ENCODE peak calls at places on chromosomes 2 and 18, in ten cellular contexts. One of them, this sample, is unnamed.
A peak's percentile ranks its signal among the peaks of the same experiment; 100 is the strongest.

GRCh38 chr2:98773169-98773568 is 42.2 kb upstream of the MGAT4A start:
- DNase-seq in A673: no peak
- DNase-seq in keratinocyte: no peak
- DNase-seq in right lobe of liver: no peak
- DNase-seq in Peyer's patch: no peak
- DNase-seq in HCT116: no peak
- DNase-seq in IMR-90: no peak
- DNase-seq in tibial nerve: no peak
- DNase-seq in A549: no peak
- DNase-seq in mucosa of descending colon: no peak
- DNase-seq in this sample: no peak

GRCh38 chr18:36534154-36534688 is 236.7 kb downstream of the FHOD3 start:
- DNase-seq in right lobe of liver: no peak
- DNase-seq in A549: no peak
- DNase-seq in tibial nerve: no peak
- DNase-seq in A673: no peak
- DNase-seq in IMR-90: no peak
- DNase-seq in HCT116: no peak
- DNase-seq in Peyer's patch: no peak
- DNase-seq in keratinocyte: no peak
- DNase-seq in mucosa of descending colon: no peak
- DNase-seq in this sample: no peak

GRCh38 chr2:67790622-67791021 is 272.2 kb downstream of the C1D start:
- DNase-seq in mucosa of descending colon: no peak
- DNase-seq in IMR-90: peak; percentile 95
- DNase-seq in keratinocyte: no peak
- DNase-seq in HCT116: no peak
- DNase-seq in A673: no peak
- DNase-seq in right lobe of liver: no peak
- DNase-seq in tibial nerve: no peak
- DNase-seq in A549: no peak
- DNase-seq in Peyer's patch: no peak
- DNase-seq in this sample: no peak

GRCh38 chr2:18976112-18976961 is 382.1 kb downstream of the OSR1 start:
- DNase-seq in right lobe of liver: no peak
- DNase-seq in Peyer's patch: no peak
- DNase-seq in mucosa of descending colon: no peak
- DNase-seq in A673: peak; percentile 81
- DNase-seq in A549: no peak
- DNase-seq in IMR-90: peak; percentile 94
- DNase-seq in tibial nerve: no peak
- DNase-seq in keratinocyte: no peak
- DNase-seq in HCT116: no peak
- DNase-seq in this sample: no peak

GRCh38 chr2:126704434-126705165 is 48.6 kb downstream of the GYPC start:
- DNase-seq in right lobe of liver: no peak
- DNase-seq in IMR-90: peak; percentile 61
- DNase-seq in A549: no peak
- DNase-seq in keratinocyte: no peak
- DNase-seq in tibial nerve: no peak
- DNase-seq in HCT116: no peak
- DNase-seq in mucosa of descending colon: no peak
- DNase-seq in A673: peak; percentile 12
- DNase-seq in Peyer's patch: no peak
- DNase-seq in this sample: peak; percentile 40

GRCh38 chr2:11248-11941 is 34.9 kb downstream of the FAM110C start:
- DNase-seq in keratinocyte: no peak
- DNase-seq in Peyer's patch: peak; percentile 74
- DNase-seq in mucosa of descending colon: peak; percentile 81
- DNase-seq in tibial nerve: no peak
- DNase-seq in HCT116: peak; percentile 75
- DNase-seq in right lobe of liver: peak; percentile 45
- DNase-seq in IMR-90: peak; percentile 22
- DNase-seq in A549: peak; percentile 92
- DNase-seq in A673: peak; percentile 70
- DNase-seq in this sample: peak; percentile 27

GRCh38 chr2:220887271-220887870 is 684.7 kb downstream of the EPHA4 start:
- DNase-seq in A549: no peak
- DNase-seq in HCT116: no peak
- DNase-seq in IMR-90: peak; percentile 3
- DNase-seq in mucosa of descending colon: no peak
- DNase-seq in Peyer's patch: no peak
- DNase-seq in tibial nerve: no peak
- DNase-seq in keratinocyte: no peak
- DNase-seq in right lobe of liver: no peak
- DNase-seq in A673: no peak
- DNase-seq in this sample: no peak

GRCh38 chr2:199457147-199458016 is at the start of gene SATB2:
- DNase-seq in mucosa of descending colon: peak; percentile 65
- DNase-seq in keratinocyte: peak; percentile 7
- DNase-seq in HCT116: peak; percentile 65
- DNase-seq in tibial nerve: no peak
- DNase-seq in A673: peak; percentile 78
- DNase-seq in A549: peak; percentile 51
- DNase-seq in Peyer's patch: peak; percentile 59
- DNase-seq in IMR-90: peak; percentile 78
- DNase-seq in right lobe of liver: no peak
- DNase-seq in this sample: no peak

GRCh38 chr18:50280707-50281294 is 522 bp downstream of the MBD1 start:
- DNase-seq in IMR-90: no peak
- DNase-seq in keratinocyte: no peak
- DNase-seq in mucosa of descending colon: no peak
- DNase-seq in right lobe of liver: no peak
- DNase-seq in tibial nerve: no peak
- DNase-seq in HCT116: no peak
- DNase-seq in A549: no peak
- DNase-seq in Peyer's patch: no peak
- DNase-seq in A673: no peak
- DNase-seq in this sample: no peak

GRCh38 chr2:135047295-135047694 is at the start of gene MAP3K19:
- DNase-seq in tibial nerve: no peak
- DNase-seq in HCT116: no peak
- DNase-seq in keratinocyte: no peak
- DNase-seq in mucosa of descending colon: no peak
- DNase-seq in right lobe of liver: no peak
- DNase-seq in IMR-90: no peak
- DNase-seq in A549: no peak
- DNase-seq in Peyer's patch: no peak
- DNase-seq in A673: no peak
- DNase-seq in this sample: no peak

GRCh38 chr2:65064728-65065552 is 8.7 kb downstream of the CEP68 start:
- DNase-seq in HCT116: no peak
- DNase-seq in right lobe of liver: peak; percentile 66
- DNase-seq in Peyer's patch: peak; percentile 75
- DNase-seq in A673: peak; percentile 82
- DNase-seq in IMR-90: peak; percentile 96
- DNase-seq in A549: peak; percentile 85
- DNase-seq in tibial nerve: peak; percentile 26
- DNase-seq in mucosa of descending colon: no peak
- DNase-seq in keratinocyte: no peak
- DNase-seq in this sample: peak; percentile 62

GRCh38 chr2:61645911-61646310 is 107.8 kb upstream of the XPO1 start:
- DNase-seq in mucosa of descending colon: no peak
- DNase-seq in keratinocyte: no peak
- DNase-seq in A673: no peak
- DNase-seq in A549: no peak
- DNase-seq in tibial nerve: no peak
- DNase-seq in right lobe of liver: no peak
- DNase-seq in IMR-90: peak; percentile 96
- DNase-seq in HCT116: no peak
- DNase-seq in Peyer's patch: no peak
- DNase-seq in this sample: no peak

GRCh38 chr2:216855079-216855478 is 4.8 kb downstream of the TNP1 start:
- DNase-seq in HCT116: no peak
- DNase-seq in IMR-90: no peak
- DNase-seq in right lobe of liver: no peak
- DNase-seq in tibial nerve: no peak
- DNase-seq in A673: no peak
- DNase-seq in keratinocyte: no peak
- DNase-seq in mucosa of descending colon: no peak
- DNase-seq in A549: no peak
- DNase-seq in Peyer's patch: no peak
- DNase-seq in this sample: no peak

GRCh38 chr2:201261471-201261870 is 1.1 kb downstream of the CASP8 start:
- DNase-seq in HCT116: no peak
- DNase-seq in A673: no peak
- DNase-seq in A549: no peak
- DNase-seq in mucosa of descending colon: peak; percentile 80
- DNase-seq in right lobe of liver: no peak
- DNase-seq in Peyer's patch: peak; percentile 75
- DNase-seq in tibial nerve: no peak
- DNase-seq in keratinocyte: no peak
- DNase-seq in IMR-90: no peak
- DNase-seq in this sample: no peak

GRCh38 chr2:29293830-29294438 is 178.7 kb downstream of the CLIP4 start:
- DNase-seq in tibial nerve: no peak
- DNase-seq in A673: no peak
- DNase-seq in right lobe of liver: no peak
- DNase-seq in Peyer's patch: no peak
- DNase-seq in HCT116: peak; percentile 16
- DNase-seq in keratinocyte: no peak
- DNase-seq in A549: peak; percentile 19
- DNase-seq in IMR-90: peak; percentile 28
- DNase-seq in mucosa of descending colon: no peak
- DNase-seq in this sample: no peak

GRCh38 chr2:9638532-9638931 is 7.7 kb upstream of the YWHAQ start:
- DNase-seq in A673: no peak
- DNase-seq in IMR-90: peak; percentile 97
- DNase-seq in mucosa of descending colon: peak; percentile 82
- DNase-seq in Peyer's patch: peak; percentile 81
- DNase-seq in A549: peak; percentile 79
- DNase-seq in right lobe of liver: peak; percentile 53
- DNase-seq in keratinocyte: no peak
- DNase-seq in HCT116: peak; percentile 22
- DNase-seq in tibial nerve: peak; percentile 68
- DNase-seq in this sample: peak; percentile 82

GRCh38 chr2:135727968-135728728 is 13.5 kb upstream of the UBXN4 start:
- DNase-seq in A549: no peak
- DNase-seq in right lobe of liver: no peak
- DNase-seq in Peyer's patch: no peak
- DNase-seq in HCT116: no peak
- DNase-seq in tibial nerve: no peak
- DNase-seq in mucosa of descending colon: no peak
- DNase-seq in keratinocyte: no peak
- DNase-seq in IMR-90: no peak
- DNase-seq in A673: no peak
- DNase-seq in this sample: no peak

GRCh38 chr18:43875496-43875895 is 598.2 kb upstream of the SYT4 start:
- DNase-seq in right lobe of liver: no peak
- DNase-seq in IMR-90: no peak
- DNase-seq in HCT116: no peak
- DNase-seq in Peyer's patch: no peak
- DNase-seq in tibial nerve: no peak
- DNase-seq in A549: no peak
- DNase-seq in mucosa of descending colon: no peak
- DNase-seq in keratinocyte: no peak
- DNase-seq in A673: no peak
- DNase-seq in this sample: no peak

GRCh38 chr2:211144078-211144477 is 587.7 kb downstream of the CPS1 start:
- DNase-seq in A673: peak; percentile 38
- DNase-seq in Peyer's patch: no peak
- DNase-seq in IMR-90: peak; percentile 5
- DNase-seq in HCT116: peak; percentile 7
- DNase-seq in A549: peak; percentile 48
- DNase-seq in right lobe of liver: no peak
- DNase-seq in keratinocyte: peak; percentile 5
- DNase-seq in mucosa of descending colon: no peak
- DNase-seq in tibial nerve: no peak
- DNase-seq in this sample: no peak

GRCh38 chr2:149330127-149331022 is at the start of gene LYPD6:
- DNase-seq in A549: peak; percentile 68
- DNase-seq in mucosa of descending colon: peak; percentile 74
- DNase-seq in right lobe of liver: peak; percentile 82
- DNase-seq in Peyer's patch: peak; percentile 70
- DNase-seq in HCT116: peak; percentile 38
- DNase-seq in tibial nerve: peak; percentile 49
- DNase-seq in IMR-90: peak; percentile 52
- DNase-seq in keratinocyte: no peak
- DNase-seq in A673: peak; percentile 73
- DNase-seq in this sample: peak; percentile 75
- TF ChIP-seq CTCF in A549: no peak
- TF ChIP-seq CTCF in mucosa of descending colon: no peak
- TF ChIP-seq CTCF in right lobe of liver: no peak
- TF ChIP-seq CTCF in Peyer's patch: no peak
- TF ChIP-seq CTCF in HCT116: peak; percentile 9
- TF ChIP-seq CTCF in tibial nerve: no peak
- TF ChIP-seq CTCF in IMR-90: no peak
- TF ChIP-seq CTCF in keratinocyte: no peak
- TF ChIP-seq CTCF in A673: no peak
- TF ChIP-seq CTCF in this sample: no peak

GRCh38 chr2:101751276-101751675 is 53.8 kb downstream of the MAP4K4 start:
- DNase-seq in Peyer's patch: no peak
- DNase-seq in A673: no peak
- DNase-seq in IMR-90: no peak
- DNase-seq in keratinocyte: no peak
- DNase-seq in mucosa of descending colon: no peak
- DNase-seq in A549: no peak
- DNase-seq in HCT116: no peak
- DNase-seq in right lobe of liver: no peak
- DNase-seq in tibial nerve: no peak
- DNase-seq in this sample: no peak
- H3K4me1 ChIP-seq in Peyer's patch: peaks cover 10% of the 10 kb centered on the region
- H3K4me1 ChIP-seq in A673: peaks cover 62% of the 10 kb centered on the region
- H3K4me1 ChIP-seq in IMR-90: peaks cover 33% of the 10 kb centered on the region
- H3K4me1 ChIP-seq in keratinocyte: peaks cover 50% of the 10 kb centered on the region
- H3K4me1 ChIP-seq in mucosa of descending colon: peaks cover 11% of the 10 kb centered on the region
- H3K4me1 ChIP-seq in A549: peaks cover 80% of the 10 kb centered on the region
- H3K4me1 ChIP-seq in HCT116: peaks cover 14% of the 10 kb centered on the region
- H3K4me1 ChIP-seq in right lobe of liver: peaks cover 77% of the 10 kb centered on the region
- H3K4me1 ChIP-seq in tibial nerve: no peaks in the 10 kb centered on the region
- H3K4me1 ChIP-seq in this sample: peaks cover 81% of the 10 kb centered on the region

GRCh38 chr2:73997813-73998212 is 13.1 kb downstream of the TET3 start:
- DNase-seq in keratinocyte: no peak
- DNase-seq in HCT116: no peak
- DNase-seq in Peyer's patch: no peak
- DNase-seq in A673: no peak
- DNase-seq in A549: no peak
- DNase-seq in tibial nerve: no peak
- DNase-seq in IMR-90: no peak
- DNase-seq in right lobe of liver: no peak
- DNase-seq in mucosa of descending colon: no peak
- DNase-seq in this sample: no peak
- TF ChIP-seq CTCF in keratinocyte: no peak
- TF ChIP-seq CTCF in HCT116: no peak
- TF ChIP-seq CTCF in Peyer's patch: no peak
- TF ChIP-seq CTCF in A673: no peak
- TF ChIP-seq CTCF in A549: no peak
- TF ChIP-seq CTCF in tibial nerve: no peak
- TF ChIP-seq CTCF in IMR-90: peak; percentile 8
- TF ChIP-seq CTCF in right lobe of liver: no peak
- TF ChIP-seq CTCF in mucosa of descending colon: no peak
- TF ChIP-seq CTCF in this sample: no peak

DNA sequence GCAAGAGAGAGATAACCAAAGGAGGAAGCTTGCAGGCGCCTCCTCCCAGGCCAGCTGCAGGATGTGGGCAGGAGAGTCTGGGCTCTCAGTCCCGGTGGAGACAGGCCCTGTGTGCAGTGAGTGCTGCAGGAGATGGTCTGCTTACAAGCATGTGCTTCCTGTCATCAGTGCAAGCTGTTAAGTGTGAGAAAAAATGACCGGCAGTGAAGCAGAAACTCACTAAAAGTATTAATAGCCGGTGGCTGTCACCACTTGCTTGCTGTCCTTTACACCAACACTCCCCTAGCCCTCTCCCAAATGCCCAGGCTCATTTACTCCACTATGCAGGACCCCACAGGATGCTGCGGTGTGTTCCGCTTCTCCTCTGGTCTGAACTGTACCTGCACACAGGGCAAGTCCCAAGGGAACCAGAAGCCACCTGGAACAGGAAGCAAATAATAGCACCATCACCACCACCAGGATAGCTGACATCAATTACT is 435.6 kb upstream of the HS6ST1 start:
- DNase-seq in A673: no peak
- DNase-seq in IMR-90: no peak
- DNase-seq in right lobe of liver: no peak
- DNase-seq in tibial nerve: no peak
- DNase-seq in HCT116: no peak
- DNase-seq in A549: no peak
- DNase-seq in mucosa of descending colon: no peak
- DNase-seq in keratinocyte: no peak
- DNase-seq in Peyer's patch: peak; percentile 85
- DNase-seq in this sample: peak; percentile 48
- H3K4me1 ChIP-seq in A673: peaks cover 10% of the 10 kb centered on the region
- H3K4me1 ChIP-seq in IMR-90: no peaks in the 10 kb centered on the region
- H3K4me1 ChIP-seq in right lobe of liver: no peaks in the 10 kb centered on the region
- H3K4me1 ChIP-seq in tibial nerve: no peaks in the 10 kb centered on the region
- H3K4me1 ChIP-seq in HCT116: no peaks in the 10 kb centered on the region
- H3K4me1 ChIP-seq in A549: no peaks in the 10 kb centered on the region
- H3K4me1 ChIP-seq in mucosa of descending colon: no peaks in the 10 kb centered on the region
- H3K4me1 ChIP-seq in keratinocyte: no peaks in the 10 kb centered on the region
- H3K4me1 ChIP-seq in Peyer's patch: peaks cover 4% of the 10 kb centered on the region
- H3K4me1 ChIP-seq in this sample: peaks cover 44% of the 10 kb centered on the region